ENCODE peak calls at places on chromosomes 1 and 21, in seven cellular contexts. O is GM04504; I is substantia nigra; Z is amniotic stem cell; W is cardiac muscle cell; B is activated CD4-positive, alpha-beta T cell treated with anti-CD3 and anti-CD28 coated beads for 24 hours; M is fibroblast of the aortic adventitia. P is an unnamed sample.

GRCh38 chr1:84539972-84540371 is 33.6 kb upstream of the GNG5 start:
- DNase-seq in O (no peak), I (no peak), Z (no peak), W (no peak), B (no peak), M (peak), P (no peak)

GRCh38 chr1:44423706-44424546 is 18.9 kb downstream of the RNF220 start:
- DNase-seq in O (no peak), I (no peak), Z (no peak), W (peak), B (no peak), M (peak), P (peak)

GRCh38 chr1:102942324-102942723 is 166.0 kb downstream of the COL11A1 start:
- DNase-seq in O (no peak), I (no peak), Z (no peak), W (peak), B (no peak), M (no peak), P (no peak)

GRCh38 chr1:167274061-167274460 is 53.4 kb downstream of the POU2F1 start:
- DNase-seq in O (no peak), I (no peak), Z (no peak), W (no peak), B (no peak), M (no peak), P (no peak)

GRCh38 chr1:93814059-93814794 is 64.8 kb downstream of the DNTTIP2 start:
- DNase-seq in O (peak), I (no peak), Z (peak), W (peak), B (peak), M (peak), P (peak)

GRCh38 chr21:29230541-29231275 is 68.0 kb upstream of the BACH1 start:
- DNase-seq in O (no peak), I (no peak), Z (no peak), W (peak), B (no peak), M (peak), P (no peak)

GRCh38 chr21:33403128-33403785 is at the start of gene IFNGR2:
- DNase-seq in O (no peak), I (peak), Z (no peak), W (peak), B (no peak), M (no peak), P (no peak)

GRCh38 chr1:177800386-177801058 is 169.3 kb downstream of the SEC16B start:
- DNase-seq in O (peak), I (no peak), Z (no peak), W (no peak), B (no peak), M (no peak), P (peak)

GRCh38 chr1:46556822-46557221 is 5.4 kb upstream of the KNCN start:
- DNase-seq in O (peak), I (no peak), Z (no peak), W (peak), B (no peak), M (peak), P (no peak)

GRCh38 chr1:201713093-201713810 is 115.7 kb upstream of the IPO9 start:
- DNase-seq in O (peak), I (no peak), Z (peak), W (peak), B (no peak), M (peak), P (peak)

GRCh38 chr1:7249516-7249915 is 464.3 kb downstream of the CAMTA1 start:
- DNase-seq in O (no peak), I (no peak), Z (no peak), W (no peak), B (no peak), M (no peak), P (no peak)

GRCh38 chr1:222798975-222799374 is 15.9 kb upstream of the DISP1 start:
- DNase-seq in O (no peak), I (no peak), Z (no peak), W (no peak), B (no peak), M (no peak), P (no peak)

GRCh38 chr21:43797925-43798715 is 8.7 kb downstream of the RRP1 start:
- DNase-seq in O (no peak), I (no peak), Z (no peak), W (no peak), B (no peak), M (no peak), P (no peak)

GRCh38 chr1:17122449-17123194 is 3.4 kb upstream of the PADI2 start:
- DNase-seq in O (no peak), I (no peak), Z (no peak), W (peak), B (no peak), M (peak), P (peak)

GRCh38 chr1:12552951-12553921 is 64.8 kb downstream of the DHRS3 start:
- DNase-seq in O (no peak), I (no peak), Z (no peak), W (no peak), B (no peak), M (no peak), P (peak)

GRCh38 chr1:209703834-209704504 is 677 bp upstream of the HSD11B1 start:
- DNase-seq in O (no peak), I (no peak), Z (no peak), W (peak), B (no peak), M (no peak), P (no peak)

GRCh38 chr21:43639470-43640178 is 19.7 kb downstream of the HSF2BP start:
- DNase-seq in O (no peak), I (no peak), Z (no peak), W (peak), B (no peak), M (peak), P (no peak)

GRCh38 chr1:11383553-11384169 is 95.3 kb upstream of the DISP3 start:
- DNase-seq in O (no peak), I (no peak), Z (no peak), W (peak), B (no peak), M (no peak), P (no peak)

GRCh38 chr1:177914603-177915002 is 55.3 kb downstream of the SEC16B start:
- DNase-seq in O (no peak), I (no peak), Z (no peak), W (no peak), B (no peak), M (no peak), P (no peak)

P was measured in gastrocnemius medialis.